ENCODE peak calls at places on chromosomes 13 and 19, in eight cellular contexts. P is nephron progenitor cell, A is cardiac fibroblast, N is uterus, Q is upper lobe of right lung, D is AG09309, L is lower lobe of right lung, G is SK-N-SH. C is an unnamed sample.

GRCh38 chr19:38617283-38617763 is 430 bp downstream of the MAP4K1 start:
- DNase-seq in P (no peak), A (no peak), N (no peak), Q (no peak), D (no peak), L (no peak), G (no peak), C (no peak)

GRCh38 chr19:371501-372160 is 27.0 kb upstream of the MIER2 start:
- DNase-seq in P (no peak), A (no peak), N (no peak), Q (no peak), D (no peak), L (no peak), G (peak; percentile 72), C (no peak)

GRCh38 chr19:6853868-6854267 is 33.5 kb upstream of the ADGRE1 start:
- DNase-seq in P (no peak), A (no peak), N (no peak), Q (no peak), D (no peak), L (no peak), G (no peak), C (no peak)

GRCh38 chr13:110944121-110944967 is 29.5 kb upstream of the ANKRD10 start:
- DNase-seq in P (peak; percentile 21), A (peak; percentile 84), N (no peak), Q (no peak), D (peak; percentile 31), L (no peak), G (peak; percentile 51), C (no peak)

GRCh38 chr13:37136187-37136586 is 30.7 kb upstream of the CSNK1A1L start:
- DNase-seq in P (no peak), A (peak; percentile 59), N (no peak), Q (no peak), D (no peak), L (no peak), G (no peak), C (no peak)

GRCh38 chr19:51712461-51713081 is 11.2 kb downstream of the HAS1 start:
- DNase-seq in P (no peak), A (peak; percentile 67), N (no peak), Q (no peak), D (no peak), L (no peak), G (no peak), C (no peak)

GRCh38 chr19:19105365-19106060 is 32.8 kb downstream of the TMEM161A start:
- DNase-seq in P (peak; percentile 86), A (peak; percentile 76), N (peak; percentile 84), Q (no peak), D (no peak), L (no peak), G (peak; percentile 56), C (peak; percentile 22)

GRCh38 chr13:100128373-100128772 is 39.5 kb downstream of the PCCA start:
- DNase-seq in P (peak; percentile 12), A (peak; percentile 12), N (no peak), Q (no peak), D (no peak), L (no peak), G (no peak), C (no peak)

GRCh38 chr19:55678121-55678671 is 3.2 kb downstream of the EPN1 start:
- DNase-seq in P (no peak), A (no peak), N (no peak), Q (no peak), D (no peak), L (peak; percentile 72), G (no peak), C (no peak)

GRCh38 chr13:112605531-112605990 is 17.6 kb upstream of the TUBGCP3 start:
- DNase-seq in P (no peak), A (peak; percentile 4), N (no peak), Q (no peak), D (no peak), L (no peak), G (no peak), C (no peak)

GRCh38 chr13:34124912-34125311 is 307.0 kb downstream of the RFC3 start:
- DNase-seq in P (no peak), A (no peak), N (no peak), Q (no peak), D (no peak), L (no peak), G (no peak), C (no peak)

GRCh38 chr19:33601583-33601982 is 20.2 kb upstream of the CHST8 start:
- DNase-seq in P (no peak), A (no peak), N (no peak), Q (no peak), D (no peak), L (no peak), G (no peak), C (no peak)

DNA sequence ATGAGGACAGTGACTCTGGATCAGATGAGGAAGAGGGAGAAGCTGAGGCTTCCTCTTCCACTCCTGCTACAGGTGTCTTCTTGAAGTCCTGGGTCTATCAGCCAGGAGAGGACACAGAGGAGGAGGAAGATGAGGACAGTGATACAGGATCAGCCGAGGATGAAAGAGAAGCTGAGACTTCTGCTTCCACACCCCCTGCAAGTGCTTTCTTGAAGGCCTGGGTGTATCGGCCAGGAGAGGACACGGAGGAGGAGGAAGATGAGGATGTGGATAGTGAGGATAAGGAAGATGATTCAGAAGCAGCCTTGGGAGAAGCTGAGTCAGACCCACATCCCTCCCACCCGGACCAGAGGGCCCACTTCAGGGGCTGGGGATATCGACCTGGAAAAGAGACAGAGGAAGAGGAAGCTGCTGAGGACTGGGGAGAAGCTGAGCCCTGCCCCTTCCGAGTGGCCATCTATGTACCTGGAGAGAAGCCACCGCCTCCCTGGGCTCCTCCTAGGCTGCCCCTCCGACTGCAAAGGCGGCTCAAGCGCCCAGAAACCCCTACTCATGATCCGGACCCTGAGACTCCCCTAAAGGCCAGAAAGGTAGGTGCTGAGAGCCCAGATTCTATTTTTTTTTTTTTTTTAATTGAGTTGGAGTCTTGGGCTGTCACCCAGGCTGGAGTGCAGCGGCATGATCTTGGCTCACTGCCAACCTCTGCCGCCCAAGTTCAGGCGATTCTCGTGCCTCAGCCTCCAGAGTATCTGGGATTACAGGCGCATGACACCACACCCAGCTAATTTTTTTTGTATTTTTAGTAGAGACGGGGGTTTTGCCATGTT is 2.3 kb downstream of the PPP1R15A start:
- DNase-seq in P (no peak), A (peak; percentile 47), N (peak; percentile 49), Q (no peak), D (no peak), L (no peak), G (no peak), C (no peak)
- TF ChIP-seq CTCF in P (no peak), A (no peak), N (no peak), Q (no peak), D (no peak), L (no peak), G (no peak), C (no peak)

GRCh38 chr13:94646904-94647303 is 45.2 kb downstream of the GPR180 start:
- DNase-seq in P (no peak), A (no peak), N (no peak), Q (no peak), D (no peak), L (no peak), G (no peak), C (no peak)
- TF ChIP-seq CTCF in P (no peak), A (no peak), N (no peak), Q (no peak), D (no peak), L (no peak), G (no peak), C (no peak)

GRCh38 chr13:42926555-42926954 is 65.5 kb downstream of the EPSTI1 start:
- DNase-seq in P (no peak), A (peak; percentile 52), N (no peak), Q (no peak), D (no peak), L (no peak), G (no peak), C (no peak)

GRCh38 chr13:42930136-42930535 is 61.9 kb downstream of the EPSTI1 start:
- DNase-seq in P (no peak), A (no peak), N (no peak), Q (no peak), D (no peak), L (no peak), G (no peak), C (no peak)

GRCh38 chr13:42925626-42926025 is 66.4 kb downstream of the EPSTI1 start:
- DNase-seq in P (no peak), A (no peak), N (no peak), Q (no peak), D (no peak), L (no peak), G (no peak), C (no peak)

GRCh38 chr13:42924290-42924803 is 67.7 kb downstream of the EPSTI1 start:
- DNase-seq in P (no peak), A (no peak), N (no peak), Q (no peak), D (no peak), L (no peak), G (no peak), C (no peak)

GRCh38 chr13:42926043-42926442 is 66.0 kb downstream of the EPSTI1 start:
- DNase-seq in P (no peak), A (no peak), N (no peak), Q (no peak), D (no peak), L (no peak), G (no peak), C (no peak)
- TF ChIP-seq CTCF in P (no peak), A (no peak), N (no peak), Q (no peak), D (no peak), L (no peak), G (no peak), C (no peak)

GRCh38 chr13:89930861-89931260 is 1416.6 kb upstream of the MIR17HG start:
- DNase-seq in P (no peak), A (peak; percentile 2), N (no peak), Q (no peak), D (no peak), L (no peak), G (no peak), C (no peak)

GRCh38 chr13:89920461-89920860 is 1427.0 kb upstream of the MIR17HG start:
- DNase-seq in P (no peak), A (no peak), N (no peak), Q (no peak), D (no peak), L (no peak), G (no peak), C (no peak)

GRCh38 chr13:89923052-89923451 is 1424.4 kb upstream of the MIR17HG start:
- DNase-seq in P (no peak), A (no peak), N (no peak), Q (no peak), D (no peak), L (no peak), G (no peak), C (no peak)

GRCh38 chr13:89923731-89924130 is 1423.8 kb upstream of the MIR17HG start:
- DNase-seq in P (no peak), A (peak; percentile 24), N (no peak), Q (no peak), D (no peak), L (no peak), G (no peak), C (no peak)

GRCh38 chr13:89925107-89925506 is 1422.4 kb upstream of the MIR17HG start:
- DNase-seq in P (peak; percentile 16), A (peak; percentile 55), N (no peak), Q (no peak), D (no peak), L (no peak), G (peak; percentile 37), C (no peak)
- TF ChIP-seq CTCF in P (peak; percentile 48), A (peak; percentile 16), N (no peak), Q (peak; percentile 36), D (no peak), L (peak; percentile 28), G (peak; percentile 59), C (peak; percentile 31)

GRCh38 chr13:99087130-99087953 is 109.5 kb upstream of the DOCK9 start:
- DNase-seq in P (peak; percentile 91), A (peak; percentile 87), N (peak; percentile 91), Q (peak; percentile 96), D (peak; percentile 27), L (peak; percentile 92), G (peak; percentile 98), C (peak; percentile 51)
- TF ChIP-seq CTCF in P (peak; percentile 25), A (peak; percentile 21), N (no peak), Q (peak; percentile 40), D (peak; percentile 37), L (peak; percentile 35), G (no peak), C (peak; percentile 14)

C was measured in AG09319.